ENCODE peak calls at places on chromosomes 1 and 21, in eight cellular contexts. B is aorta, Y is uterus, X is endothelial cell of umbilical vein, J is psoas muscle, N is prostate gland, E is left ventricle myocardium inferior, H is neural progenitor cell. C is an unnamed sample. For H3K36me3, the result is how much of the 10 kb centered on the place peaks cover.

GRCh38 chr1:58403894-58404293 is 142.6 kb downstream of the OMA1 start:
- DNase-seq in B (no peak), Y (no peak), X (no peak), J (no peak), N (no peak), E (no peak), H (no peak), C (no peak)

GRCh38 chr1:32263744-32264143 is 12.7 kb downstream of the LCK start:
- DNase-seq in B (no peak), Y (no peak), X (no peak), J (no peak), N (no peak), E (no peak), H (no peak), C (no peak)

GRCh38 chr1:38179423-38179822 is 132.8 kb upstream of the POU3F1 start:
- DNase-seq in B (no peak), Y (no peak), X (no peak), J (peak), N (no peak), E (peak), H (no peak), C (no peak)

GRCh38 chr21:24671901-24672300 is 935.4 kb downstream of the MRPL39 start:
- DNase-seq in B (no peak), Y (no peak), X (no peak), J (no peak), N (no peak), E (no peak), H (no peak), C (no peak)

GRCh38 chr1:50832167-50832566 is 127.9 kb downstream of the FAF1 start:
- DNase-seq in B (no peak), Y (no peak), X (no peak), J (no peak), N (no peak), E (no peak), H (no peak), C (no peak)

GRCh38 chr1:117606608-117607261 is 887 bp downstream of the TENT5C start:
- DNase-seq in B (peak), Y (peak), X (no peak), J (no peak), N (peak), E (no peak), H (peak), C (no peak)

GRCh38 chr1:44634790-44635189 is 39.5 kb downstream of the TMEM53 start:
- DNase-seq in B (no peak), Y (no peak), X (no peak), J (peak), N (no peak), E (no peak), H (no peak), C (no peak)

GRCh38 chr1:3914911-3915310 is 14.8 kb upstream of the C1orf174 start:
- DNase-seq in B (no peak), Y (no peak), X (no peak), J (no peak), N (no peak), E (no peak), H (no peak), C (no peak)

GRCh38 chr1:100750002-100750885 is 30.7 kb downstream of the VCAM1 start:
- DNase-seq in B (no peak), Y (no peak), X (no peak), J (no peak), N (no peak), E (no peak), H (no peak), C (no peak)

GRCh38 chr1:180301135-180301737 is 71.2 kb downstream of the LHX4 start:
- DNase-seq in B (no peak), Y (no peak), X (no peak), J (no peak), N (no peak), E (no peak), H (no peak), C (no peak)

GRCh38 chr1:108801101-108801500 is 54.6 kb downstream of the STXBP3 start:
- DNase-seq in B (no peak), Y (no peak), X (peak), J (no peak), N (no peak), E (no peak), H (no peak), C (no peak)

GRCh38 chr1:116881879-116882520 is 27.7 kb upstream of the PTGFRN start:
- DNase-seq in B (peak), Y (peak), X (peak), J (no peak), N (no peak), E (peak), H (peak), C (peak)

GRCh38 chr1:3011127-3011526 is 10.1 kb upstream of the ACTRT2 start:
- DNase-seq in B (no peak), Y (no peak), X (no peak), J (no peak), N (no peak), E (peak), H (no peak), C (no peak)

GRCh38 chr1:147292635-147293251 is 50.3 kb downstream of the CHD1L start:
- DNase-seq in B (peak), Y (peak), X (no peak), J (no peak), N (no peak), E (no peak), H (no peak), C (peak)

GRCh38 chr1:224626042-224626441 is 9.9 kb downstream of the CNIH3 start:
- DNase-seq in B (no peak), Y (no peak), X (no peak), J (no peak), N (no peak), E (no peak), H (no peak), C (no peak)

GRCh38 chr1:45685308-45686080 is 839 bp downstream of the GPBP1L1 start:
- DNase-seq in B (no peak), Y (no peak), X (peak), J (no peak), N (peak), E (no peak), H (peak), C (no peak)

GRCh38 chr1:18012686-18013085 is 94.9 kb upstream of the IGSF21 start:
- DNase-seq in B (no peak), Y (no peak), X (no peak), J (no peak), N (no peak), E (no peak), H (peak), C (no peak)

GRCh38 chr1:110433803-110434202 is 17.1 kb upstream of the PROK1 start:
- DNase-seq in B (peak), Y (no peak), X (no peak), J (peak), N (no peak), E (peak), H (peak), C (peak)

GRCh38 chr1:40045182-40045581 is 4.7 kb downstream of the CAP1 start:
- DNase-seq in B (no peak), Y (no peak), X (no peak), J (no peak), N (no peak), E (no peak), H (no peak), C (no peak)

GRCh38 chr1:91948501-91949355 is 473 bp upstream of the BRDT start:
- DNase-seq in B (no peak), Y (no peak), X (no peak), J (no peak), N (no peak), E (no peak), H (no peak), C (no peak)

GRCh38 chr1:193219391-193219790 is 33.0 kb upstream of the B3GALT2 start:
- DNase-seq in B (no peak), Y (no peak), X (no peak), J (no peak), N (no peak), E (no peak), H (no peak), C (no peak)
- H3K4me3 ChIP-seq in B (no peak), Y (no peak), X (no peak), J (no peak), N (no peak), E (no peak), H (no peak), C (no peak)

GRCh38 chr1:160236806-160237205 is 25.5 kb downstream of the DCAF8 start:
- DNase-seq in B (no peak), Y (no peak), X (no peak), J (no peak), N (no peak), E (no peak), H (no peak), C (no peak)
- H3K36me3 ChIP-seq in B (under half), Y (under half), X (under half), J (under half), N (under half), E (half or more), H (under half), C (half or more)

GRCh38 chr1:63189677-63190076 is 132.7 kb upstream of the FOXD3 start:
- DNase-seq in B (no peak), Y (no peak), X (no peak), J (no peak), N (no peak), E (no peak), H (peak), C (no peak)

GRCh38 chr1:63190171-63190570 is 132.2 kb upstream of the FOXD3 start:
- DNase-seq in B (no peak), Y (no peak), X (no peak), J (no peak), N (no peak), E (no peak), H (no peak), C (no peak)
- H3K4me3 ChIP-seq in B (no peak), Y (no peak), X (no peak), J (no peak), N (no peak), E (no peak), H (no peak), C (no peak)

GRCh38 chr1:149972547-149972946 is 35.9 kb upstream of the MTMR11 start:
- DNase-seq in B (no peak), Y (no peak), X (no peak), J (no peak), N (no peak), E (no peak), H (no peak), C (no peak)
- H3K36me3 ChIP-seq in B (under half), Y (under half), X (under half), J (under half), N (under half), E (half or more), H (under half), C (half or more)

GRCh38 chr1:228459091-228459993 is 27.8 kb upstream of the RNF187 start:
- DNase-seq in B (peak), Y (peak), X (peak), J (peak), N (no peak), E (peak), H (peak), C (peak)

GRCh38 chr1:228457017-228457395 is 30.2 kb upstream of the RNF187 start:
- DNase-seq in B (no peak), Y (no peak), X (no peak), J (no peak), N (no peak), E (no peak), H (no peak), C (no peak)

GRCh38 chr1:228456252-228457016 is 30.7 kb upstream of the RNF187 start:
- DNase-seq in B (no peak), Y (no peak), X (no peak), J (no peak), N (no peak), E (no peak), H (no peak), C (no peak)

GRCh38 chr1:228455715-228456114 is 31.5 kb upstream of the RNF187 start:
- DNase-seq in B (no peak), Y (no peak), X (no peak), J (no peak), N (no peak), E (no peak), H (no peak), C (no peak)

GRCh38 chr1:228457396-228458176 is 29.6 kb upstream of the RNF187 start:
- DNase-seq in B (peak), Y (peak), X (peak), J (peak), N (peak), E (peak), H (peak), C (peak)
- H3K4me3 ChIP-seq in B (no peak), Y (peak), X (peak), J (peak), N (peak), E (peak), H (peak), C (peak)

C was measured in MG63.